ENCODE peak calls at places on chromosomes 11 and 22, in six cellular contexts. One of them, this sample, is unnamed.

GRCh38 chr11:44840526-44840925 is 110.2 kb downstream of the TP53I11 start:
- DNase-seq in uterus: no peak
- DNase-seq in IMR-90: no peak
- DNase-seq in body of pancreas: no peak
- DNase-seq in ovary: no peak
- DNase-seq in adrenal gland: no peak
- DNase-seq in this sample: no peak

GRCh38 chr11:59545179-59546020 is 34.1 kb downstream of the OR4D9 start:
- DNase-seq in uterus: no peak
- DNase-seq in IMR-90: peak; percentile 44
- DNase-seq in body of pancreas: no peak
- DNase-seq in ovary: peak; percentile 78
- DNase-seq in adrenal gland: peak; percentile 48
- DNase-seq in this sample: no peak

GRCh38 chr22:36948273-36949055 is 35.0 kb downstream of the CSF2RB start:
- DNase-seq in uterus: no peak
- DNase-seq in IMR-90: no peak
- DNase-seq in body of pancreas: no peak
- DNase-seq in ovary: no peak
- DNase-seq in adrenal gland: no peak
- DNase-seq in this sample: no peak

GRCh38 chr11:72305077-72305476 is 61.1 kb upstream of the PHOX2A start:
- DNase-seq in uterus: no peak
- DNase-seq in IMR-90: no peak
- DNase-seq in body of pancreas: no peak
- DNase-seq in ovary: no peak
- DNase-seq in adrenal gland: no peak
- DNase-seq in this sample: no peak

GRCh38 chr11:72930011-72930410 is 115.8 kb downstream of the ATG16L2 start:
- DNase-seq in uterus: no peak
- DNase-seq in IMR-90: peak; percentile 59
- DNase-seq in body of pancreas: peak; percentile 30
- DNase-seq in ovary: no peak
- DNase-seq in adrenal gland: no peak
- DNase-seq in this sample: no peak

GRCh38 chr11:3662856-3663255 is 8.3 kb downstream of the CHRNA10 start:
- DNase-seq in uterus: no peak
- DNase-seq in IMR-90: no peak
- DNase-seq in body of pancreas: no peak
- DNase-seq in ovary: no peak
- DNase-seq in adrenal gland: no peak
- DNase-seq in this sample: no peak

GRCh38 chr11:59336931-59337330 is 21.8 kb upstream of the OR5AN1 start:
- DNase-seq in uterus: no peak
- DNase-seq in IMR-90: no peak
- DNase-seq in body of pancreas: no peak
- DNase-seq in ovary: no peak
- DNase-seq in adrenal gland: no peak
- DNase-seq in this sample: no peak

GRCh38 chr11:17852246-17852645 is 117.7 kb downstream of the KCNC1 start:
- DNase-seq in uterus: no peak
- DNase-seq in IMR-90: no peak
- DNase-seq in body of pancreas: no peak
- DNase-seq in ovary: no peak
- DNase-seq in adrenal gland: no peak
- DNase-seq in this sample: no peak

GRCh38 chr11:8068605-8069221 is 12.3 kb upstream of the TUB start:
- DNase-seq in uterus: peak; percentile 72
- DNase-seq in IMR-90: peak; percentile 91
- DNase-seq in body of pancreas: peak; percentile 30
- DNase-seq in ovary: peak; percentile 67
- DNase-seq in adrenal gland: peak; percentile 90
- DNase-seq in this sample: peak; percentile 83

GRCh38 chr22:43197271-43197941 is 10.5 kb upstream of the TTLL12 start:
- DNase-seq in uterus: no peak
- DNase-seq in IMR-90: no peak
- DNase-seq in body of pancreas: no peak
- DNase-seq in ovary: no peak
- DNase-seq in adrenal gland: no peak
- DNase-seq in this sample: no peak

GRCh38 chr22:44025171-44026065 is 1.3 kb downstream of the PARVB start:
- DNase-seq in uterus: no peak
- DNase-seq in IMR-90: no peak
- DNase-seq in body of pancreas: no peak
- DNase-seq in ovary: no peak
- DNase-seq in adrenal gland: peak; percentile 29
- DNase-seq in this sample: no peak

GRCh38 chr11:62889484-62890437 is 9.1 kb downstream of the SLC3A2 start:
- DNase-seq in uterus: no peak
- DNase-seq in IMR-90: peak; percentile 23
- DNase-seq in body of pancreas: no peak
- DNase-seq in ovary: no peak
- DNase-seq in adrenal gland: no peak
- DNase-seq in this sample: no peak

GRCh38 chr22:42074153-42074750 is at the start of gene PHETA2:
- DNase-seq in uterus: peak; percentile 62
- DNase-seq in IMR-90: peak; percentile 25
- DNase-seq in body of pancreas: peak; percentile 58
- DNase-seq in ovary: peak; percentile 67
- DNase-seq in adrenal gland: peak; percentile 34
- DNase-seq in this sample: peak; percentile 53

GRCh38 chr22:19495562-19496323 is 16.0 kb downstream of the CDC45 start:
- DNase-seq in uterus: no peak
- DNase-seq in IMR-90: peak; percentile 50
- DNase-seq in body of pancreas: no peak
- DNase-seq in ovary: no peak
- DNase-seq in adrenal gland: no peak
- DNase-seq in this sample: no peak

GRCh38 chr11:13705710-13706109 is 37.2 kb downstream of the FAR1 start:
- DNase-seq in uterus: no peak
- DNase-seq in IMR-90: no peak
- DNase-seq in body of pancreas: no peak
- DNase-seq in ovary: no peak
- DNase-seq in adrenal gland: no peak
- DNase-seq in this sample: no peak

GRCh38 chr22:25875461-25875860 is 133.5 kb downstream of the MYO18B start:
- DNase-seq in uterus: no peak
- DNase-seq in IMR-90: no peak
- DNase-seq in body of pancreas: no peak
- DNase-seq in ovary: no peak
- DNase-seq in adrenal gland: no peak
- DNase-seq in this sample: no peak

DNA sequence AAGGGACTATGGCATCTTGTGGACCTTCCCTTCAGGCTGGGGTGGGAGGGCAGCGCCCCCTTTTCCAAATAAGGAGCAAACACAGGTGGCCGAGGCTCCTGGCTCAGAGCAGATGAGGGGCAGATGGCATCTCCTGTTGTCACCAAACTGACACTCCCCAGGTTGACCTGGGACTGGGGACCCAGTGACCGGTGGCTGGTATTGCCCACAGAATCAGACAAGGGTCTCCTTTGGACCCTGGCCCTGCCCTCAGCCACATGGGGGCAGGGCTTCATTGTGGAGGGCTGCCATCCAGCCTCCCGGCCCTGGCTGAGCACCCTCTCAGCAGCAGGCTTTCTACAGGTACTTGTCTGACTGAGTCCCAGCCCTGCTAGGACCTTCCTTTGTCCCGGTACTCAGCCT is 842 bp upstream of the SIGIRR start:
- DNase-seq in uterus: no peak
- DNase-seq in IMR-90: no peak
- DNase-seq in body of pancreas: no peak
- DNase-seq in ovary: no peak
- DNase-seq in adrenal gland: no peak
- DNase-seq in this sample: peak; percentile 47
- H3K4me3 ChIP-seq in uterus: no peak overlapping the region
- H3K4me3 ChIP-seq in IMR-90: no peak overlapping the region
- H3K4me3 ChIP-seq in body of pancreas: no peak overlapping the region
- H3K4me3 ChIP-seq in ovary: no peak overlapping the region
- H3K4me3 ChIP-seq in adrenal gland: no peak overlapping the region
- H3K4me3 ChIP-seq in this sample: no peak overlapping the region

GRCh38 chr11:107457205-107457557 is 444 bp downstream of the CWF19L2 start:
- DNase-seq in uterus: no peak
- DNase-seq in IMR-90: peak; percentile 1
- DNase-seq in body of pancreas: no peak
- DNase-seq in ovary: no peak
- DNase-seq in adrenal gland: no peak
- DNase-seq in this sample: no peak

GRCh38 chr11:107453594-107454286 is 3.9 kb downstream of the CWF19L2 start:
- DNase-seq in uterus: no peak
- DNase-seq in IMR-90: no peak
- DNase-seq in body of pancreas: no peak
- DNase-seq in ovary: no peak
- DNase-seq in adrenal gland: no peak
- DNase-seq in this sample: no peak

DNA sequence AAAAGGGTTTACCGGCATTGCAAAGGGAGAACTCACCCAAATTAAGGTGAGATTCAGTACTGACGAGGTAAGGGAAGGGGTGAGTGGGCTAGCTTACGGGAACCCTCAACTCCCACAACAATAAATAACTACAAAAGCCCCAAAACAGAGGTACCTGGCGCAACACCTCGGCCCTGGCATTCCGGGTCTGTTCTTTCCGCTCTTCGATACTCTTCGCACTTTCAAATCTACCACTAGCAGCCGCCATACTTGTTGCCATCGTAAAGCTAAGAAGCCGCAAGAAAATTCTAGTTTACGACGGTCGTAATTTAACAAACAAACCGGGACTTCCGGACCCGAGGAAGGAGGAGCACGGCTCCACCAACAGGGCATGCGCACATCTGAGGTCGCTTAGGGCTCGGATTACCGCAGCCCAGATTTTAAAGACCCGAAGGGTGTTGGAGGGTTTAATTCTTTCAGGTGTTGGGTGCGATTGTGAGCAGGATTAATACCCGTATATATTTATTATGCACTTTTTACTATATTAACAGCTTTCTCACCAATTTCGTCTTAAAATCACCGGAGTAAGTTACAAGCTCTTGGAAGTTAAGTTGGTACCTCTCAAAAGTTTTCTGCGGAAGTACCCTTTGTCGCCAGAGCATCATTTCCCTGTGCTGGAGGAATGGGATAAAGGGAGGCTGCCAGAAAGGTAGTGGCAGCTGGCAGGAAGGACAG is at the start of gene CWF19L2:
- DNase-seq in uterus: peak; percentile 85
- DNase-seq in IMR-90: peak; percentile 96
- DNase-seq in body of pancreas: peak; percentile 89
- DNase-seq in ovary: peak; percentile 86
- DNase-seq in adrenal gland: peak; percentile 92
- DNase-seq in this sample: peak; percentile 88
- TF ChIP-seq POLR2A in uterus: peak; percentile 43
- TF ChIP-seq POLR2A in IMR-90: no peak
- TF ChIP-seq POLR2A in body of pancreas: no peak
- TF ChIP-seq POLR2A in ovary: peak; percentile 33
- TF ChIP-seq POLR2A in adrenal gland: peak; percentile 39
- TF ChIP-seq POLR2A in this sample: peak; percentile 50

DNA sequence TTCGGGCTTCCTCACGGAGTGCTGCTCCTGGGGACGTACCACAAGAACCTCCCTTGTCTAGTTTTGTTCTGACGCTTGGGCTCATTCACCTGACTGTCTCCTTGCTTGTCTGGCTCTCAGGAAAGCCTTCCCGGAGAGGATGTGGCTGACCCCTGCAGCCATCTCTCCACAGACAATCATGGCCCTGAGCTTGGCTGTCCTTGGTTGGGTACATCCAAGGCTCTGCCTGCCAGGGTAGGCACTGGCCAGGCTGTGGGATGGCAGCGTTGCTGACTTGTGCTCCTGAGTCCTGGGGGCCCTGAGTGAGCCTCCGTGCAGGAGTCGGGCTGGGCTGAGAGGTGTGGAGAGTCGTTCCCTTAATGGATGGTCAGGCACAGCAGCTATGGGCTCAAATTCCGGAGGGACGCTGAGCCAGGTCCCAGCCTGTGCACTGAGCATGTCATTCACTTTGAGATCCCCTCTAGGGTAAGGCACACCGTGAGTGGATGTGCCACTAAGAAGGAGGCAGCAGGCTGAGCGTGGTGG is 32.8 kb downstream of the BCR start:
- DNase-seq in uterus: no peak
- DNase-seq in IMR-90: no peak
- DNase-seq in body of pancreas: no peak
- DNase-seq in ovary: no peak
- DNase-seq in adrenal gland: no peak
- DNase-seq in this sample: peak; percentile 16
- H3K27me3 ChIP-seq in uterus: no peaks in the 10 kb centered on the region
- H3K27me3 ChIP-seq in IMR-90: no peaks in the 10 kb centered on the region
- H3K27me3 ChIP-seq in body of pancreas: no peaks in the 10 kb centered on the region
- H3K27me3 ChIP-seq in ovary: no peaks in the 10 kb centered on the region
- H3K27me3 ChIP-seq in adrenal gland: no peaks in the 10 kb centered on the region
- H3K27me3 ChIP-seq in this sample: no peaks in the 10 kb centered on the region

GRCh38 chr11:77126861-77127673 is 979 bp upstream of the MYO7A start:
- DNase-seq in uterus: peak; percentile 67
- DNase-seq in IMR-90: peak; percentile 39
- DNase-seq in body of pancreas: peak; percentile 71
- DNase-seq in ovary: peak; percentile 81
- DNase-seq in adrenal gland: peak; percentile 68
- DNase-seq in this sample: peak; percentile 62

GRCh38 chr11:77125695-77126094 is 2.4 kb upstream of the MYO7A start:
- DNase-seq in uterus: no peak
- DNase-seq in IMR-90: no peak
- DNase-seq in body of pancreas: no peak
- DNase-seq in ovary: no peak
- DNase-seq in adrenal gland: no peak
- DNase-seq in this sample: no peak

GRCh38 chr11:77127674-77127968 is 425 bp upstream of the MYO7A start:
- DNase-seq in uterus: no peak
- DNase-seq in IMR-90: no peak
- DNase-seq in body of pancreas: no peak
- DNase-seq in ovary: no peak
- DNase-seq in adrenal gland: no peak
- DNase-seq in this sample: no peak

GRCh38 chr11:77125191-77125590 is 2.9 kb upstream of the MYO7A start:
- DNase-seq in uterus: no peak
- DNase-seq in IMR-90: no peak
- DNase-seq in body of pancreas: no peak
- DNase-seq in ovary: no peak
- DNase-seq in adrenal gland: no peak
- DNase-seq in this sample: no peak

DNA sequence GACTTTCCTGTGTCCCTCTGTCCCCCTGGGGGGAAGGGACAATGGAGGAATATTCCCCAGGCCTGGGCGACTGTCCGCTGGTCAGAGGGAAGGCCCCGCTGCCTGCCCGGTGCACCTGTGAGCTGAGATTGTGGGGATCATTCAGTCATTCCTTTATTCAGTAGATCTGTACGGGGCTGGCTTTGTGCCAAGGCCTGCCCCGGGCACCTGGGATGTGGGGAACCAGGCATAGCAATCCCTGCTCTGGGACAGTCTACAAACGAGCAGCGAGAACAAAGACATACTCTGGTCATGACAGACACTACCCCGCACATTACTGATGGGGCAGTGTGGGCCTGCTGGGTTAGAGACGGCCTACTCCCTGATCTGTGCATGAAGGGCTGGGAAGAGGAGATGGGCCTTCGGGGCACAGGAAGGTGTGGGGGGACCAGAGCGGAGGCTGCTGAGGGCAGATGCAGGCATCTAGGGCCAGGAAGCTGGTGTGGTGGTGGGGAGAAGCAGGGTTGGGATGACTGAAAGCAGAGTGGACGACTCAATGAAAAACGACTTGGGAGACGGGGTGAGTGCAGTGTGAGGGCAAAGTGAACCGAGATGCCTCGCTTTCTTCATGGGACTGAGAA is 1.8 kb upstream of the MYO7A start:
- DNase-seq in uterus: no peak
- DNase-seq in IMR-90: no peak
- DNase-seq in body of pancreas: no peak
- DNase-seq in ovary: no peak
- DNase-seq in adrenal gland: no peak
- DNase-seq in this sample: no peak
- H3K4me3 ChIP-seq in uterus: no peak overlapping the region
- H3K4me3 ChIP-seq in IMR-90: no peak overlapping the region
- H3K4me3 ChIP-seq in body of pancreas: no peak overlapping the region
- H3K4me3 ChIP-seq in ovary: no peak overlapping the region
- H3K4me3 ChIP-seq in adrenal gland: no peak overlapping the region
- H3K4me3 ChIP-seq in this sample: no peak overlapping the region